ENCODE peak calls at places on chromosomes 4 and X, in four cellular contexts. M, B, G and O are unnamed samples.

GRCh38 chr4:13527983-13528822 is 16.1 kb downstream of the NKX3-2 start:
- DNase-seq in M (no peak), B (no peak), G (no peak), O (no peak)

GRCh38 chr4:176400816-176401461 is 81.2 kb downstream of the SPCS3 start:
- DNase-seq in M (no peak), B (no peak), G (no peak), O (no peak)

GRCh38 chr4:180664766-180665368 is 1578.3 kb upstream of the TENM3 start:
- DNase-seq in M (peak; percentile 73), B (no peak), G (peak; percentile 85), O (peak; percentile 66)

GRCh38 chr4:162865102-162865501 is 301.6 kb downstream of the NAF1 start:
- DNase-seq in M (no peak), B (no peak), G (no peak), O (no peak)

GRCh38 chrX:43679778-43680177 is 23.7 kb downstream of the MAOA start:
- DNase-seq in M (no peak), B (no peak), G (no peak), O (no peak)

GRCh38 chrX:98067611-98068010 is 1183.9 kb downstream of the RPA4 start:
- DNase-seq in M (no peak), B (no peak), G (peak; percentile 8), O (no peak)

GRCh38 chrX:118975831-118976598 is 1.6 kb downstream of the LONRF3 start:
- DNase-seq in M (peak; percentile 82), B (peak; percentile 94), G (no peak), O (peak; percentile 66)

GRCh38 chrX:129965166-129965565 is 17.3 kb upstream of the BCORL1 start:
- DNase-seq in M (no peak), B (no peak), G (no peak), O (no peak)

GRCh38 chrX:135520022-135520552 is 373 bp upstream of the INTS6L start:
- DNase-seq in M (no peak), B (no peak), G (peak; percentile 16), O (no peak)
- H3K27ac ChIP-seq in M (peak overlapping the region; percentile 93), B (peak overlapping the region; percentile 97), G (peak overlapping the region; percentile 40), O (peak overlapping the region; percentile 94)

GRCh38 chr4:35818520-35818919 is 425.8 kb downstream of the ARAP2 start:
- DNase-seq in M (no peak), B (no peak), G (no peak), O (no peak)

DNA sequence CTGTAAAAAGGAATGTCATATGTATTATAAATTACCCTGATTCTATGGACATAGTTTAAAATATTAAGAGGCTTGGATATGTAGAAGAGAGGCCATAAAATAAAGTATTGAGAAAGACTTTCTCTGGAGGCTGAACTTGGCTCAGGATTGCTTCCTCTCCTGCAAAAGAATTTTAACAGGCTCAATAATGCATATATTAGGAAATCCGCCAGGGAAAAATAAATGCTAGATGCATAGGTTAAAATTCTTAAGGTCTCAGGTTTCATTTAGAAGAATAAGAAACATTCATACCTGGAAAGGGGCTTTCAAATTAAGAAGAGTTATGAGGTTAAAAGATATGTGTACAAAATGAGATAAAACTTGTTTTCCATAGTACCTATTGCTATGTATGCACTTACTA is 424.3 kb downstream of the ARAP2 start:
- DNase-seq in M (no peak), B (no peak), G (no peak), O (no peak)
- H3K27ac ChIP-seq in M (no peak overlapping the region), B (no peak overlapping the region), G (no peak overlapping the region), O (no peak overlapping the region)

GRCh38 chrX:40998123-40998522 is 87.1 kb upstream of the USP9X start:
- DNase-seq in M (no peak), B (no peak), G (no peak), O (no peak)

GRCh38 chrX:41002021-41002420 is 83.2 kb upstream of the USP9X start:
- DNase-seq in M (no peak), B (no peak), G (no peak), O (no peak)

GRCh38 chrX:41001327-41001726 is 83.9 kb upstream of the USP9X start:
- DNase-seq in M (no peak), B (no peak), G (no peak), O (no peak)

GRCh38 chrX:40996886-40997530 is 88.2 kb upstream of the USP9X start:
- DNase-seq in M (no peak), B (no peak), G (no peak), O (no peak)
- H3K27ac ChIP-seq in M (no peak overlapping the region), B (no peak overlapping the region), G (no peak overlapping the region), O (no peak overlapping the region)

GRCh38 chr4:3280466-3280865 is 12.4 kb upstream of the RGS12 start:
- DNase-seq in M (no peak), B (no peak), G (no peak), O (peak; percentile 9)
- H3K27ac ChIP-seq in M (no peak overlapping the region), B (no peak overlapping the region), G (no peak overlapping the region), O (no peak overlapping the region)

GRCh38 chr4:8405516-8405875 is 35.0 kb downstream of the ACOX3 start:
- DNase-seq in M (no peak), B (no peak), G (no peak), O (no peak)

GRCh38 chr4:8404791-8405515 is 35.6 kb downstream of the ACOX3 start:
- DNase-seq in M (no peak), B (no peak), G (no peak), O (no peak)

GRCh38 chr4:8402640-8403039 is 37.9 kb downstream of the ACOX3 start:
- DNase-seq in M (no peak), B (peak; percentile 80), G (no peak), O (no peak)

GRCh38 chr4:8403173-8403753 is 37.3 kb downstream of the ACOX3 start:
- DNase-seq in M (peak; percentile 85), B (peak; percentile 89), G (peak; percentile 66), O (peak; percentile 78)

DNA sequence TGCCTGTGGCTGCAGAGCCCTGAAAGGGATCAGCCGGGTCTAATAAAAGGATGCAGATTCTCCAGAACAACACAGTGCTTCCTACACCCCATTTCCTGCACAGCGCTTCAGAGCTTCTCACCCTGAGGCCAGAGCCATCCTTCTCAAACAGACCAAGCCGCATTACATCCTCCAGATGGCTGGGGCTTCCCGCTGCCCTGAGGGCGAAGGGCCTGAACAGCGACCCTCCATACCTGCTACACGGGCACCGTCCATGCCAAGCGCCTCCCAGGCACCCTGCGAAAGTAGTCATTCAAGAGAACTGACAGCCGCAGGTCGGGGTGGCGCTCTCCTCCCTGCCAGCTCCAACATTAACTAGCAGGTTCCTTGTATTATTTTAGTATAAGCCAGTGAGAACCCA is 36.5 kb downstream of the ACOX3 start:
- DNase-seq in M (no peak), B (no peak), G (no peak), O (no peak)
- H3K27ac ChIP-seq in M (no peak overlapping the region), B (no peak overlapping the region), G (no peak overlapping the region), O (no peak overlapping the region)

DNA sequence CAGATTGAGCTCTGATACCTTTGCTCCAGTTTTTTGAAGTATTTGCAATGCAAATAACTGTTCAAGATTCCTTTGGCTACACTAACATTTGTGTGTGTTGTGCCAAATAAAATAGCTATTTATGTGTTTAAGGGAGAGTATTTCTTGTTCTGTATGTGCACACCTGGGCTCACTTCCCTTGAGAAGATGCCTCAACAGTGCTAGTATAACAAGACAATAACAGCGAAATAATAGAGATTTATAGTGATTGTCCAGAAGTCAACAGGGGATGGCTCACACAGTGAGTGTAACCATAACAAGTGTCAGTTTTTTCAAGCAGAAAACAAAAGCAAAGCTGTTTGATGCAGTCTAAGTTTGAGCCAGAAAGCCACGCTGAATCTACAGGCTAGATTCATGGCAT is 460.5 kb downstream of the CENPC start:
- DNase-seq in M (no peak), B (no peak), G (no peak), O (no peak)
- H3K27ac ChIP-seq in M (no peak overlapping the region), B (no peak overlapping the region), G (no peak overlapping the region), O (no peak overlapping the region)